ENCODE peak calls at places on chromosomes 12 and 14, in five cellular contexts. P is NCI-H524 treated with DMSO at 0.1 percent for 48 hours, H is GM12891, E is iris pigment epithelial cell, T is posterior cingulate gyrus. K is an unnamed sample.

GRCh38 chr12:64102339-64102738 is 119.8 kb downstream of the KICS2 start:
- DNase-seq in T (no peak), P (no peak), E (peak; percentile 34), H (no peak), K (no peak)

GRCh38 chr14:104099096-104100041 is 13.9 kb downstream of the ASPG start:
- DNase-seq in T (no peak), E (no peak), H (no peak), P (no peak), K (no peak)

GRCh38 chr12:76623929-76624328 is 64.4 kb upstream of the OSBPL8 start:
- DNase-seq in P (no peak), E (peak; percentile 41), H (no peak), T (no peak), K (no peak)

GRCh38 chr12:1782215-1782614 is 38.1 kb upstream of the LRTM2 start:
- DNase-seq in H (no peak), P (no peak), T (no peak), E (no peak), K (no peak)

GRCh38 chr14:28163261-28163660 is 603.3 kb upstream of the FOXG1 start:
- DNase-seq in T (no peak), P (peak; percentile 97), H (no peak), E (no peak), K (no peak)

GRCh38 chr12:110279976-110280783 is 867 bp upstream of the ATP2A2 start:
- DNase-seq in E (peak; percentile 47), T (peak; percentile 26), P (peak; percentile 48), H (peak; percentile 37), K (peak; percentile 76)

GRCh38 chr14:23564876-23565275 is 2.7 kb downstream of the AP1G2 start:
- DNase-seq in H (no peak), E (no peak), P (no peak), T (no peak), K (no peak)

GRCh38 chr14:104445832-104446381 is 133.7 kb upstream of the C14orf180 start:
- DNase-seq in T (no peak), H (no peak), P (no peak), E (no peak), K (no peak)